ENCODE peak calls at places on chromosomes 11 and 22, in five cellular contexts. B is endothelial cell of umbilical vein, C is HCT116, U is neuronal stem cell, M is PC-3. Y is an unnamed sample. For H3K4me1, the result is how much of the 10 kb centered on the place peaks cover.

GRCh38 chr11:70829160-70829899 is 423.0 kb downstream of the SHANK2 start:
- DNase-seq in B (no peak), C (no peak), U (no peak), M (no peak), Y (no peak)

GRCh38 chr11:95512682-95513081 is 276.9 kb downstream of the FAM76B start:
- DNase-seq in B (peak), C (no peak), U (no peak), M (peak), Y (peak)

GRCh38 chr22:29879738-29880137 is 3.2 kb upstream of the MTMR3 start:
- DNase-seq in B (no peak), C (peak), U (no peak), M (peak), Y (peak)

GRCh38 chr11:14587203-14587602 is 56.4 kb upstream of the PDE3B start:
- DNase-seq in B (no peak), C (no peak), U (no peak), M (no peak), Y (no peak)

GRCh38 chr22:29491012-29491411 is 11.0 kb downstream of the NEFH start:
- DNase-seq in B (no peak), C (no peak), U (no peak), M (no peak), Y (no peak)

GRCh38 chr22:36383110-36383581 is 4.6 kb downstream of the MYH9 start:
- DNase-seq in B (peak), C (no peak), U (no peak), M (peak), Y (peak)

GRCh38 chr11:47847892-47848635 is at the start of gene NUP160:
- DNase-seq in B (peak), C (peak), U (peak), M (peak), Y (peak)

GRCh38 chr11:108708173-108708572 is 43.3 kb downstream of the DDX10 start:
- DNase-seq in B (no peak), C (no peak), U (no peak), M (no peak), Y (no peak)

GRCh38 chr11:64601605-64602465 is 10.8 kb downstream of the SLC22A12 start:
- DNase-seq in B (no peak), C (no peak), U (no peak), M (no peak), Y (no peak)

GRCh38 chr11:73951797-73952196 is 971 bp downstream of the DNAJB13 start:
- DNase-seq in B (no peak), C (no peak), U (no peak), M (peak), Y (no peak)

GRCh38 chr22:18152519-18152918 is 2.5 kb downstream of the USP18 start:
- DNase-seq in B (no peak), C (no peak), U (no peak), M (no peak), Y (no peak)

GRCh38 chr11:72631806-72632731 is 42.2 kb downstream of the PDE2A start:
- DNase-seq in B (peak), C (no peak), U (no peak), M (peak), Y (no peak)

GRCh38 chr22:31652129-31652528 is 9.9 kb downstream of the PISD start:
- DNase-seq in B (no peak), C (no peak), U (no peak), M (no peak), Y (no peak)

GRCh38 chr22:20010307-20011122 is 6.1 kb downstream of the ARVCF start:
- DNase-seq in B (no peak), C (no peak), U (no peak), M (no peak), Y (no peak)

GRCh38 chr11:100031973-100032372 is 655.1 kb upstream of the ARHGAP42 start:
- DNase-seq in B (no peak), C (no peak), U (no peak), M (no peak), Y (no peak)

GRCh38 chr11:72950685-72951084 is 136.5 kb downstream of the ATG16L2 start:
- DNase-seq in B (no peak), C (no peak), U (no peak), M (no peak), Y (no peak)

GRCh38 chr11:87477321-87477720 is 439.6 kb downstream of the TMEM135 start:
- DNase-seq in B (no peak), C (no peak), U (no peak), M (no peak), Y (no peak)

GRCh38 chr11:125271436-125272064 is 107.0 kb downstream of the PKNOX2 start:
- DNase-seq in B (no peak), C (no peak), U (no peak), M (no peak), Y (peak)

GRCh38 chr11:80593981-80594380 is 1153.2 kb upstream of the TENM4 start:
- DNase-seq in B (peak), C (no peak), U (no peak), M (peak), Y (no peak)

GRCh38 chr11:87712802-87713202 is 462.4 kb downstream of the RAB38 start:
- DNase-seq in B (no peak), C (no peak), U (no peak), M (no peak), Y (no peak)

GRCh38 chr22:24501366-24502005 is 6.4 kb downstream of the UPB1 start:
- DNase-seq in B (no peak), C (no peak), U (no peak), M (no peak), Y (no peak)

GRCh38 chr22:16955678-16956210 is 52.3 kb downstream of the GAB4 start:
- DNase-seq in B (no peak), C (no peak), U (no peak), M (no peak), Y (no peak)
- H3K9ac ChIP-seq in B (no peak), C (no peak), U (no peak), M (no peak), Y (no peak)

GRCh38 chr11:61967924-61968757 is 707 bp upstream of the FTH1 start:
- DNase-seq in B (peak), C (no peak), U (no peak), M (peak), Y (peak)
- H3K4me1 ChIP-seq in B (half or more), C (half or more), U (under half), M (half or more), Y (half or more)

DNA sequence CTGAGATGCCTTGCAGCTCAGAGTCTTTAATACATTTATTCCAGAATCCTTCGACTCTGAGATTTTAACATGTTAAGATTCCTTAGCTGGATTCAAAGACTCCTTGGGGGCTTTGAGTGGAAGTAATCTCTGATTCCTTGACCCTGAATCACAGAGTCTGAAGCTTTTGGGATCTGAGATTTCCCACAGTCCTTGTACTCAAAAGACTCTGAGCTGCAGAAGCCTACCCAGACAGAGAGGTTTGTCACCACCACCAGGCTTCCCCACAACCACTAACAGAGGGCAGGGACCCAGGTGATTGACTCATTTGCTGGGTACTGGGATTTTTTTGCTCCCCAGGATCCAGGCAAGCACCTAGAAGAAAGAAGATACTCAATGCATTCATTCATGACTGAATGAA is 1.4 kb upstream of the SERPINH1 start:
- DNase-seq in B (no peak), C (no peak), U (no peak), M (no peak), Y (peak)
- H3K9ac ChIP-seq in B (no peak), C (no peak), U (no peak), M (no peak), Y (peak)

GRCh38 chr22:42648017-42648367 is 1.2 kb downstream of the CYB5R3 start:
- DNase-seq in B (no peak), C (no peak), U (no peak), M (no peak), Y (no peak)
- H3K4me1 ChIP-seq in B (under half), C (under half), U (under half), M (under half), Y (under half)

GRCh38 chr11:35163707-35164496 is 24.9 kb downstream of the CD44 start:
- DNase-seq in B (no peak), C (no peak), U (no peak), M (no peak), Y (no peak)

GRCh38 chr11:35163209-35163608 is 24.2 kb downstream of the CD44 start:
- DNase-seq in B (no peak), C (no peak), U (no peak), M (peak), Y (peak)

GRCh38 chr11:35166369-35167360 is 27.7 kb downstream of the CD44 start:
- DNase-seq in B (peak), C (peak), U (no peak), M (peak), Y (peak)

GRCh38 chr11:35167451-35167954 is 28.5 kb downstream of the CD44 start:
- DNase-seq in B (no peak), C (no peak), U (no peak), M (no peak), Y (peak)

GRCh38 chr11:35165416-35166368 is 26.7 kb downstream of the CD44 start:
- DNase-seq in B (peak), C (no peak), U (no peak), M (peak), Y (peak)
- H3K9ac ChIP-seq in B (peak), C (peak), U (no peak), M (peak), Y (peak)

DNA sequence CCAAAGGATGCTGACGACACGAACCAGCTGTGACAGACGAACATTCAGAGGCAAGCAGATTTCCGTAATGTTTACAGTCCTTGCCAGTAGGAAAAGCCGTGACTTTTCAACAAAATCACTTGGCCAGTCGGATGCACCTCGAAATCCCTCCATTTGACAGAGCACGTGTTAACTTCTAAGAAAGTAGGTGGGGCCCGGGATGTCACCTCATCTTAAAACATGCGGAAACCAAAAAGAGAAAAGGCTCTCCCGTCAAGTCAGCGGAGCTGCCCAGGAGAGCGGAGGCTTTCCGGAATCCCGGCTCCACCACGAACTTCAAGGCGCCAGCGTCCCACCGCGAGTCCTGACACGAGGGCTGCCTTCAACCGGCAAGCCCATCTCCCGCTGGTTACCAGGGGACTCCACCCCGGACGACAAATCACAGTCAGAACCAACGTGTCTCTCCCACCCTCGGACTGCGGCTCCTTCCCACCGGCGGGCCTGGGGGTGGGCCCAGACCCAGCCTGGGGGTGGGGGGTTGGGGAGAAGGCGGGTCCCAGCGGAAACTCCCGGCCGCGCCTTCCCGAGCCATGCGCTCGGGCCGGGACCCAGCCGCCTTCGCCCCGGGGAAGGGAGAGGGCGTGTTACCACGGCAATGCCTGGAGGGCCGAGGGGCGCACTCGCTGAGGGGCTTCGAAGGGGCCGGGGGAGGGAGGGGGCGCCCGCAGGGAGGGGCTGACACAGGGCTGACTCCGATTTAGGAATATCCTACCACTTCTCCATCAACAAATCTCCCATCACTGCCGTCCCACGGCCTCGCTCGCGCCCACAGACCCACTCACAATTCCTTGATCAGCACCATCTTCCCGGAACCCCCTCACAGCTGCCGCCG is 470 bp downstream of the PITPNB start:
- DNase-seq in B (peak), C (no peak), U (peak), M (peak), Y (peak)
- H3K4me1 ChIP-seq in B (under half), C (under half), U (under half), M (under half), Y (half or more)

DNA sequence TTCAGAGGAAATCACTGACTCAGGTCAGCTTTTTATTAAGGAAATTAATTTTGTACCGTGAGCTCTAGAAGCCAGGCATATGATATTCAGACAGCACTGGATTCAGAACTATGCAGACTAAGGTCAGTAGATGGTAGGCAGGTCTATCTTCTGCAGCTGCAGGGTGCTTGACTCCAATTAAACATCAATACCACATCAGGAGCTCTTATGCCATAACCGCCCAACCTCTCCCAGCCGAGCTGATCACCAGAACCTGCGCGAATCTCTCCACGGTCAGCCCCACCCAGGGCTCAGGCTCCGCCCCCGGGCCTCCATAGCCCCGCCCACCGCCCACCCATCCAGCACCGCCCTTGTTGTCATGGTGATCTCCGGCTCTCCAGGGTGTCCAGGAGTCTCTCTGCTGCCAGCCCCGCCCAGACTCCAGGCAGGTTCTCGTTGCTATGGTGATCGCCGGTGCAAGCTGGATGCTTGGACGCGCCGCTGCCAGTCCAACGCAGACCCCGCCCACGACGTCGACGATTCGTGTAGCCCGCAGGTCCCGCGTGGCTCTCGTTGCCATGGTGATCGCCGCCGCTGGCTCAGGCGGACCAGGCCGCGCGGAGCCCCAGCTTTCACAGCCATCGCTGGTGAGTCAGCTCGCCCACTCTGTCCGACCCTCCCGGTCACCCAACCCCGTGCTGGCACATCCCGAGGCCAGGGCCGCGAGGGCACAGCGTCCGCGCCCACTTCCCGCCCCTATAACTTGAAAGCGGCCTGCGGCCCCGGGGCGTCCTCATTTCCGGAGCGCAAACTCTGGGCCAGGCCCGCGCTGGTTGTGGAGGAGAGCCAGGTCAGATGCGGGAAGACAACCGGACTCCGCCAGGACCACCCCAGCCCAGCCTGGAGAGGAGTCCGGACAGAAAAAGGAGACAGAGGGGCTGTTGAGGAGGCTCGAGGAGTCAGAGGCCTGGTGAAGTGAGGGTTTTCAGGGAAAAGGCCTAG is at the start of gene RAB36:
- DNase-seq in B (peak), C (peak), U (peak), M (peak), Y (peak)
- H3K9ac ChIP-seq in B (peak), C (peak), U (peak), M (peak), Y (peak)

GRCh38 chr11:131980878-131981668 is 610.7 kb downstream of the NTM start:
- DNase-seq in B (no peak), C (no peak), U (no peak), M (no peak), Y (peak)

GRCh38 chr11:131985769-131986393 is 615.5 kb downstream of the NTM start:
- DNase-seq in B (no peak), C (no peak), U (no peak), M (no peak), Y (no peak)

GRCh38 chr11:131979364-131979763 is 608.9 kb downstream of the NTM start:
- DNase-seq in B (no peak), C (no peak), U (no peak), M (no peak), Y (no peak)

GRCh38 chr11:131980199-131980598 is 609.8 kb downstream of the NTM start:
- DNase-seq in B (no peak), C (no peak), U (no peak), M (no peak), Y (no peak)

DNA sequence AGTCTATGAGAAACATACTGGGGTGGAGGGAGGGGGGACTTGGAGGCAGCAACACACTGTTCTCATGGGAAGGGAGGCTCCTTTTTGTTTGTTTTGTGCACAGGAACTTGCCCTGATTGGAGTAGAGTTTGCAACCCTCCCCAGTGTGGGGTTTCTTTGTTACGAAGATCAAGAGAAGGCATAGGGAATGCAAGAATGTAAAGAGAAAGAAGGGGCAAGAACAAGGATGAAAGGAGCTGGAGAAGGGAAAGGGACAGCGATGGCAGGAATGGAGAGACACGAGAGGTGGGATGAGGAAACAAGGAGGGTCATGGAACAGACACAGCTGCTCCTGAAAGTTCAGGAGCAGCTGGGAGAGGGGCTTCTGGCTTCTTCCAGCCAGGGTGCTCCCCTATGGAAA is 611.7 kb downstream of the NTM start:
- DNase-seq in B (no peak), C (no peak), U (peak), M (no peak), Y (no peak)
- H3K4me1 ChIP-seq in B (under half), C (under half), U (under half), M (under half), Y (under half)

DNA sequence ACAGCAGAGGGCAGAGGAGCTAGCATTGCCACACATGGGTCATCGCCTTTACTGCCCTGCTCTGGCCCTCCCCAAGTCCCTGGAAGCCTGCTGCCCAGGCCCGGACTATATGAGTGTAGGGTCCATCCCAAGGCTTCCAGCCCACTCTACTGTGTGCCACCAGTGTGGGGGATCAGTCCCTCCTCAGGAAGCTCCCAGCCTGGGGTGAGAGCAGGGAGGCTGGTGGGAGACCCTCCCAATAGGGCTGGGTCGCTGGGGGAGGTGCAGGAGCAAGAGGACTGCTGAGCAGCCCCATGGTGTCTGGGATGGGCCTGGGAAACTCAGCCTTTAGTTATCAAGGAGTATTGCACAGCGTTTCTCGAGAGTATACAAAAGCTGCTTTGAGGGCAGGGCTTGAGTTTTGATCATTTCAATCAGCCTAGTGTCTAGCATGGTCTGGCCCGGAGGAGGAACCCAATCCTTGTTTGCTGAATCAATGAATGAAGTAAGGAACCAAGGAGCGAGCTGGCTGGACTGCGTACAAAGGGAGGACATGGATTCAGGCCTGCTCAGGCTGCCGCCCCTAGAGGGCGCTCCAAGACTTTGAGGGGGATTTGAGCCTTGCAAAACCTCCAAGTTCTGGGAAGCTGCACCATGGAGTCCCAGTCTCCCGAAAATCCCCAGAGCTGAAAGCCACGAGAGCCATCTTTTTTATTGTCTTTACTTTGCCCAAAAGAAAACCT is 89.0 kb upstream of the PARVA start:
- DNase-seq in B (peak), C (peak), U (peak), M (peak), Y (peak)
- H3K9ac ChIP-seq in B (peak), C (peak), U (peak), M (peak), Y (peak)

Y was measured in GM23248.